ENCODE peak calls at places on chromosome 10, in ten cellular contexts. Z is T-helper 9 cell, I is M059J, U is left ventricle myocardium superior, E is HFF-Myc, T is aorta, O is cardiac septum, F is activated gamma-delta T cell treated with Interleukin-2 at 50 U/mL for 16 hours, Y is posterior vena cava, N is mesenchymal stem cell. V is an unnamed sample.

GRCh38 chr10:110007171-110007700 is 548 bp upstream of the ADD3 start:
- DNase-seq in Z (no peak), I (no peak), U (no peak), E (no peak), T (no peak), O (no peak), F (no peak), Y (no peak), N (no peak), V (peak; percentile 45)

GRCh38 chr10:117860823-117861222 is 185.9 kb downstream of the RAB11FIP2 start:
- DNase-seq in Z (no peak), I (peak; percentile 5), U (no peak), E (peak; percentile 7), T (no peak), O (no peak), F (no peak), Y (no peak), N (no peak), V (peak; percentile 7)

GRCh38 chr10:132420469-132421376 is 23.7 kb downstream of the PWWP2B start:
- DNase-seq in Z (no peak), I (peak; percentile 15), U (peak; percentile 62), E (no peak), T (no peak), O (no peak), F (no peak), Y (no peak), N (no peak), V (no peak)

GRCh38 chr10:17409170-17409733 is 45.1 kb downstream of the ST8SIA6 start:
- DNase-seq in Z (no peak), I (peak; percentile 21), U (no peak), E (no peak), T (no peak), O (no peak), F (no peak), Y (no peak), N (no peak), V (peak; percentile 13)

GRCh38 chr10:73469579-73469978 is 26.2 kb downstream of the PPP3CB start:
- DNase-seq in Z (no peak), I (no peak), U (no peak), E (no peak), T (no peak), O (no peak), F (no peak), Y (no peak), N (no peak), V (no peak)

GRCh38 chr10:56222237-56222636 is 138.8 kb downstream of the ZWINT start:
- DNase-seq in Z (no peak), I (no peak), U (no peak), E (no peak), T (no peak), O (no peak), F (no peak), Y (no peak), N (no peak), V (no peak)

GRCh38 chr10:74207681-74208080 is 56.7 kb downstream of the ADK start:
- DNase-seq in Z (no peak), I (no peak), U (no peak), E (no peak), T (no peak), O (no peak), F (no peak), Y (no peak), N (no peak), V (no peak)

GRCh38 chr10:30270247-30270646 is 78.8 kb downstream of the MTPAP start:
- DNase-seq in Z (no peak), I (peak; percentile 1), U (no peak), E (no peak), T (no peak), O (no peak), F (no peak), Y (no peak), N (no peak), V (no peak)

GRCh38 chr10:88457680-88458079 is 125.4 kb downstream of the RNLS start:
- DNase-seq in Z (no peak), I (no peak), U (no peak), E (no peak), T (no peak), O (no peak), F (no peak), Y (no peak), N (peak; percentile 6), V (peak; percentile 6)

GRCh38 chr10:102545997-102546396 is 42.2 kb downstream of the SUFU start:
- DNase-seq in Z (no peak), I (no peak), U (no peak), E (no peak), T (no peak), O (peak; percentile 22), F (no peak), Y (peak; percentile 56), N (no peak), V (no peak)

GRCh38 chr10:49353026-49353894 is 42.6 kb downstream of the DRGX start:
- DNase-seq in Z (no peak), I (no peak), U (no peak), E (no peak), T (peak; percentile 59), O (no peak), F (no peak), Y (peak; percentile 62), N (no peak), V (no peak)

GRCh38 chr10:15462253-15462885 is 91.3 kb upstream of the FAM171A1 start:
- DNase-seq in Z (no peak), I (peak; percentile 26), U (no peak), E (no peak), T (no peak), O (no peak), F (no peak), Y (no peak), N (peak; percentile 63), V (no peak)

GRCh38 chr10:126921974-126922525 is 16.8 kb downstream of the DOCK1 start:
- DNase-seq in Z (no peak), I (peak; percentile 68), U (no peak), E (no peak), T (no peak), O (no peak), F (no peak), Y (peak; percentile 79), N (peak; percentile 79), V (peak; percentile 27)

GRCh38 chr10:74825033-74825370 is 1.4 kb upstream of the KAT6B start:
- DNase-seq in Z (no peak), I (no peak), U (no peak), E (no peak), T (peak; percentile 85), O (peak; percentile 81), F (no peak), Y (peak; percentile 83), N (peak; percentile 26), V (no peak)

GRCh38 chr10:17735166-17735941 is 16.6 kb upstream of the TMEM236 start:
- DNase-seq in Z (no peak), I (no peak), U (peak; percentile 48), E (no peak), T (peak; percentile 82), O (no peak), F (no peak), Y (peak; percentile 88), N (no peak), V (no peak)

GRCh38 chr10:116980041-116980440 is 24.9 kb downstream of the SHTN1 start:
- DNase-seq in Z (no peak), I (no peak), U (no peak), E (no peak), T (no peak), O (no peak), F (no peak), Y (no peak), N (no peak), V (no peak)

GRCh38 chr10:102946992-102947391 is 28.9 kb downstream of the CNNM2 start:
- DNase-seq in Z (no peak), I (no peak), U (no peak), E (no peak), T (no peak), O (no peak), F (no peak), Y (no peak), N (no peak), V (no peak)